ENCODE peak calls at places on chromosomes 16 and 17, in four cellular contexts. A is HepG2, G is GM12878, L is K562. D is an unnamed sample.

GRCh38 chr16:10616744-10617640 is 36.6 kb upstream of the EMP2 start:
- DNase-seq in A (peak; percentile 96), G (no peak), L (no peak), D (peak; percentile 84)

GRCh38 chr16:72895951-72896350 is 152.0 kb downstream of the ZFHX3 start:
- DNase-seq in A (no peak), G (no peak), L (no peak), D (no peak)

GRCh38 chr16:53893731-53894435 is 189.9 kb downstream of the FTO start:
- DNase-seq in A (no peak), G (no peak), L (no peak), D (no peak)

GRCh38 chr17:50277357-50277754 is 3.1 kb downstream of the TMEM92 start:
- DNase-seq in A (no peak), G (no peak), L (no peak), D (peak; percentile 34)

GRCh38 chr17:48649741-48650140 is 23.6 kb upstream of the HOXB9 start:
- DNase-seq in A (no peak), G (no peak), L (no peak), D (no peak)

GRCh38 chr17:29582254-29582765 is 7.1 kb downstream of the GIT1 start:
- DNase-seq in A (no peak), G (no peak), L (no peak), D (no peak)

GRCh38 chr17:2871720-2872119 is 75.5 kb downstream of the RAP1GAP2 start:
- DNase-seq in A (no peak), G (no peak), L (no peak), D (no peak)

GRCh38 chr17:4968916-4969550 is 1.4 kb upstream of the SPAG7 start:
- DNase-seq in A (no peak), G (no peak), L (no peak), D (peak; percentile 48)

GRCh38 chr16:67092227-67092626 is 17.5 kb upstream of the PHAF1 start:
- DNase-seq in A (no peak), G (no peak), L (no peak), D (no peak)

GRCh38 chr17:17352836-17353624 is 49.9 kb downstream of the NT5M start:
- DNase-seq in A (no peak), G (no peak), L (no peak), D (peak; percentile 39)

GRCh38 chr17:77880702-77881450 is 77.6 kb upstream of the TNRC6C start:
- DNase-seq in A (no peak), G (no peak), L (no peak), D (peak; percentile 97)

GRCh38 chr16:85431431-85432124 is 181.5 kb upstream of the GSE1 start:
- DNase-seq in A (no peak), G (no peak), L (no peak), D (peak; percentile 72)

GRCh38 chr17:72778161-72779151 is 314.0 kb downstream of the SLC39A11 start:
- DNase-seq in A (no peak), G (no peak), L (peak; percentile 15), D (peak; percentile 75)

GRCh38 chr17:37607637-37608368 is 1.4 kb downstream of the SYNRG start:
- DNase-seq in A (no peak), G (no peak), L (no peak), D (no peak)

GRCh38 chr17:15364615-15365014 is 23.2 kb upstream of the TEKT3 start:
- DNase-seq in A (peak; percentile 33), G (no peak), L (no peak), D (no peak)

GRCh38 chr17:49218941-49219913 is 8.7 kb downstream of the ABI3 start:
- DNase-seq in A (no peak), G (peak; percentile 76), L (peak; percentile 58), D (peak; percentile 61)

GRCh38 chr16:8517280-8517679 is 73.0 kb downstream of the TMEM114 start:
- DNase-seq in A (no peak), G (no peak), L (no peak), D (no peak)

GRCh38 chr17:45332989-45333701 is 16.3 kb upstream of the MAP3K14 start:
- DNase-seq in A (no peak), G (no peak), L (peak; percentile 92), D (no peak)

GRCh38 chr16:78458588-78458987 is 359.1 kb downstream of the WWOX start:
- DNase-seq in A (peak; percentile 28), G (no peak), L (no peak), D (no peak)

GRCh38 chr17:75776399-75777242 is 8.0 kb upstream of the UNK start:
- DNase-seq in A (no peak), G (no peak), L (no peak), D (no peak)

GRCh38 chr16:86471896-86472295 is 38.4 kb upstream of the FOXF1 start:
- DNase-seq in A (no peak), G (no peak), L (no peak), D (no peak)

GRCh38 chr17:48545539-48545938 is 630 bp upstream of the HOXB2 start:
- DNase-seq in A (no peak), G (no peak), L (no peak), D (no peak)

GRCh38 chr17:17994271-17994670 is 21.6 kb downstream of the DRC3 start:
- DNase-seq in A (peak; percentile 56), G (no peak), L (no peak), D (peak; percentile 86)

GRCh38 chr16:57549730-57550129 is 7.3 kb downstream of the ADGRG5 start:
- DNase-seq in A (no peak), G (no peak), L (no peak), D (no peak)

GRCh38 chr16:1919680-1919998 is 1.4 kb upstream of the HS3ST6 start:
- DNase-seq in A (no peak), G (no peak), L (no peak), D (no peak)

GRCh38 chr17:44010966-44011647 is 3.7 kb downstream of the TMEM101 start:
- DNase-seq in A (no peak), G (no peak), L (no peak), D (no peak)

GRCh38 chr17:77466596-77467223 is 325.9 kb downstream of the SEC14L1 start:
- DNase-seq in A (no peak), G (no peak), L (no peak), D (no peak)

GRCh38 chr16:83335076-83335475 is 472.7 kb upstream of the HSBP1 start:
- DNase-seq in A (no peak), G (no peak), L (no peak), D (no peak)
- TF ChIP-seq FOXM1 in A (no peak), G (no peak), L (no peak), D (no peak)

GRCh38 chr16:61243954-61244353 is 792.3 kb downstream of the CDH8 start:
- DNase-seq in A (no peak), G (no peak), L (no peak), D (no peak)

GRCh38 chr16:61246592-61246991 is 789.6 kb downstream of the CDH8 start:
- DNase-seq in A (no peak), G (no peak), L (no peak), D (no peak)
- TF ChIP-seq POLR2AphosphoS5 in A (no peak), G (no peak), L (no peak), D (no peak)

GRCh38 chr16:48158296-48158695 is 2.5 kb upstream of the ABCC12 start:
- DNase-seq in A (peak; percentile 31), G (peak; percentile 48), L (no peak), D (no peak)
- TF ChIP-seq FOXM1 in A (no peak), G (peak; percentile 89), L (no peak), D (no peak)

DNA sequence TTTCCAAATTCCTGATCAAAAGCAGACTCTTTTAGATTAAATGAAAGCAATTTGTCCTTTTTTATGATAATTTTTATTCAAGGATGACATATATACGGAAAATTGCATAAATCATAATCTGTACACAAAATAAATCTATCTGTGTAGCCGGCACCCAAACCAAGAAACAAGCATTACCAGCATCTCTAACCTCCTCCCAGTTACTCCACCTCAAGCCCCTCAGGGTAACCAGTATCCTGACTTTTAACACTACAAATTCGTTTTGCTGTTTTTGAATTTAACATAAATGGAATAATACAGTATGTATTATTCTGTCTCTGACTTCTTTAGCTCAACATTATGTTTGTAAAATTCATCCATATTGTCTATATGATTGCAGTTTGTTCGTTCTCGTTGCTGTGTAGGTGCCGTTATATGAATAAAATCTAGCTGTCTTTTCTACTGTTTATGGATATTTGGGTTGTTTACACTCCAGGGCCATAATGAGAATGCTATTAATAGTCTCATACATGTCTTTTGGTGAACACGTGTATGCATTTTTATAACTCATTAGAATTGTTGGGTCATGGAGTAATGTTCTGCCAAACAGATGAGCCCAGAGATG is 1.0 kb downstream of the TEKT1 start:
- DNase-seq in A (no peak), G (no peak), L (no peak), D (no peak)
- TF ChIP-seq POLR2AphosphoS5 in A (no peak), G (no peak), L (no peak), D (no peak)

GRCh38 chr17:34307110-34307509 is 12.1 kb upstream of the CCL8 start:
- DNase-seq in A (no peak), G (no peak), L (no peak), D (no peak)
- TF ChIP-seq FOXM1 in A (no peak), G (no peak), L (no peak), D (no peak)

DNA sequence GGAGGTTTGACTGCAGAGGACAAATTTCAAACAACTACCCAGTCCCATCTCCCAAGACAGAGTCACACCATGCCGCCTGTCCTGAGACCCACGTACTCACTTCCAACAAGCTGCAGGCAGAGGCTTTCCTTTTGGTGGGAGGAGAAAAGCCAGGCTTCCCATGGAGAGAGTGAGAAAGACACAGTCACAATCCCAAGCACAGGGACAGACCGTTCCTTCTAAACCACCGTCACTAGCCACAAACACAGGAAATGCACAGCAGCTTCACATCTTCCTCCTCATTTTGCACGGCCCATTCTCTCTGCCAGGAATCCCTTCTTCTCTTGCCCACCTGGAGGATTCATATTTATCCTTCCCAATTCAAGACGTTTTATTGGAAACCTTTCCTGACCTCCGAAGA is 87.8 kb downstream of the XYLT1 start:
- DNase-seq in A (no peak), G (no peak), L (no peak), D (no peak)
- TF ChIP-seq POLR2AphosphoS5 in A (no peak), G (no peak), L (no peak), D (no peak)

GRCh38 chr17:58382108-58382884 is 30.3 kb upstream of the SUPT4H1 start:
- DNase-seq in A (peak; percentile 60), G (peak; percentile 44), L (no peak), D (no peak)
- TF ChIP-seq FOXM1 in A (no peak), G (no peak), L (no peak), D (no peak)

D was measured in SK-N-SH.